ENCODE peak calls at places on chromosome 4, in four cellular contexts. A is H9, T is H1, F is mesendoderm. C is an unnamed sample.

GRCh38 chr4:138013625-138014024 is 228.5 kb downstream of the SLC7A11 start:
- DNase-seq in A (no peak), T (no peak), F (no peak), C (no peak)

GRCh38 chr4:174173360-174173759 is 110.1 kb downstream of the FBXO8 start:
- DNase-seq in A (no peak), T (no peak), F (no peak), C (no peak)

GRCh38 chr4:150960818-150961217 is 54.3 kb downstream of the LRBA start:
- DNase-seq in A (peak), T (peak), F (peak), C (no peak)

GRCh38 chr4:20684852-20685763 is 15.2 kb upstream of the PACRGL start:
- DNase-seq in A (no peak), T (no peak), F (no peak), C (peak)

GRCh38 chr4:6390357-6390756 is 82.1 kb downstream of the PPP2R2C start:
- DNase-seq in A (no peak), T (no peak), F (no peak), C (no peak)

GRCh38 chr4:143300860-143301259 is 35.8 kb upstream of the GAB1 start:
- DNase-seq in A (no peak), T (no peak), F (no peak), C (no peak)

GRCh38 chr4:177596035-177596434 is 153.8 kb upstream of the AGA start:
- DNase-seq in A (peak), T (no peak), F (peak), C (peak)

GRCh38 chr4:99893991-99894981 is at the start of gene LAMTOR3:
- DNase-seq in A (peak), T (peak), F (peak), C (peak)

GRCh38 chr4:152609460-152609859 is 70.3 kb downstream of the TMEM154 start:
- DNase-seq in A (no peak), T (no peak), F (peak), C (no peak)

GRCh38 chr4:150501019-150501727 is 80.8 kb upstream of the MAB21L2 start:
- DNase-seq in A (no peak), T (no peak), F (no peak), C (peak)

DNA sequence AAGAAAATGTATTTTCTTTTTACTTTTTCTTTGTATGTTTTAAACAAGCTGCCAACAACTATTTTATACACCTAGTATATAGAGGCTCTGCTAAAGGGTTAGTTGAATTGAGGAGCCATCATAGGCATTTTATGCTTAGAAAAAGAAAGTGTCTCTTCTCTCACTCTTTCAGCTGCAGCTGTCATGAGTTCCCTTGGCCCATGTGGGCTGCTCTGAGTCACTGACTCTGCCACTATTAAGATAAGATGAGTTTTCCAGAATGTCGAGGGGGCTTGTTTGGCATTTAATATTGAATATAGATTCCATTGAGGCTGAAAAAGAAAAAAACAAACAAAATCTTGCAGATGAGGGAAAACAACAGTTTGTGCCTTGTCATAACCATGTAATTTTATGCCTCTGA is 126.0 kb upstream of the PAQR3 start:
- DNase-seq in A (no peak), T (no peak), F (no peak), C (no peak)
- H2BK5ac ChIP-seq in A (no peak), T (no peak), F (no peak), C (no peak)

GRCh38 chr4:183429489-183429888 is 14.9 kb upstream of the CDKN2AIP start:
- DNase-seq in A (peak), T (no peak), F (no peak), C (no peak)
- H3K56ac ChIP-seq in A (no peak), T (no peak), F (no peak), C (no peak)

DNA sequence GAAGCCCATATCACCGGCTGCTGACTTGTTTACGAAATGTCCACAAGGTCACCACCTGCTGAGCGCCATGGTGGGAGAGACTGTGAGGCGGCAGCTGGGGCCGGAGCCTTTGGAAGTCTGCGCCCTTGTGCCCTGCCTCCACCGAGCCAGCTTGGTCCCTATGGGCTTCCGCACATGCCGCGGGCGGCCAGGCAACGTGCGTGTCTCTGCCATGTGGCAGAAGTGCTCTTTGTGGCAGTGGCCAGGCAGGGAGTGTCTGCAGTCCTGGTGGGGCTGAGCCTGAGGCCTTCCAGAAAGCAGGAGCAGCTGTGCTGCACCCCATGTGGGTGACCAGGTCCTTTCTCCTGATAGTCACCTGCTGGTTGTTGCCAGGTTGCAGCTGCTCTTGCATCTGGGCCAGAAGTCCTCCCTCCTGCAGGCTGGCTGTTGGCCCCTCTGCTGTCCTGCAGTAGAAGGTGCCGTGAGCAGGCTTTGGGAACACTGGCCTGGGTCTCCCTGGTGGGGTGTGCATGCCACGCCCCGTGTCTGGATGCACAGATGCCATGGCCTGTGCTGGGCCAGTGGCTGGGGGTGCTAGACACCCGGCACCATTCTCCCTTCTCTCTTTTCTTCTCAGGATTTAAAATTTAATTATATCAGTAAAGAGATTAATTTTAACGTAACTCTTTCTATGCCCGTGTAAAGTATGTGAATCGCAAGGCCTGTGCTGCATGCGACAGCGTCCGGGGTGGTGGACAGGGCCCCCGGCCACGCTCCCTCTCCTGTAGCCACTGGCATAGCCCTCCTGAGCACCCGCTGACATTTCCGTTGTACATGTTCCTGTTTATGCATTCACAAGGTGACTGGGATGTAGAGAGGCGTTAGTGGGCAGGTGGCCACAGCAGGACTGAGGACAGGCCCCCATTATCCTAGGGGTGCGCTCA is 8.7 kb upstream of the MSANTD1 start:
- DNase-seq in A (no peak), T (no peak), F (no peak), C (no peak)
- H2BK5ac ChIP-seq in A (no peak), T (no peak), F (no peak), C (no peak)

DNA sequence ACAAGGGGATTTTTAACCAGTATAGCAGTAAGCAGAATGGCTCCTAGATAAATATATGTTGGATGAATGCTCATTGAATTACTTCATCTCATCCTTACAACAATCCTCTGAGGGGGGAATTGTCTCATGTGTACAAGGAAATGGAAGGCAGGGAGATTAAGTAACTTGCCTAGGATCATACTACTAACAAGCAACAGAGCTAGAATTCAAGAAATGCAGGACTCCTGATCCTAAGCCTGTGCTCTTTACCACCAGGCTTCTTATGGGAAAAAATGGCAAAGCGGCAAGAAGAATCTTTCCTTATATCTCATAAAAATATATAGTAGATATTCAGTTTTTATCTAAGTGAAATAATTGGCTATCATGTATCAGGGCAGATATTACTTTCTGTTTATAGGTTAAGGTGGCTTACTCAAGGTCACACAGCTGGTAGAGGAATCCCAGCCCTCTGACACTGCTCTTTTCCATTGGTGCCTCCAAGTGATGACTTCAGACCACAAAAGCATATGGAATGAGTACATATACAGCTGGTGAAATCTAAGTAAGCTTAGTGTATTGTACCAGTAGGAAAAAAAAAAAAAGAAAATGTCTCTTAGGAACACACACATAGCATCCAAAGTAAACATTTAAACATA is 2.1 kb downstream of the ABHD18 start:
- DNase-seq in A (no peak), T (no peak), F (no peak), C (peak)
- H3K56ac ChIP-seq in A (no peak), T (no peak), F (no peak), C (no peak)

DNA sequence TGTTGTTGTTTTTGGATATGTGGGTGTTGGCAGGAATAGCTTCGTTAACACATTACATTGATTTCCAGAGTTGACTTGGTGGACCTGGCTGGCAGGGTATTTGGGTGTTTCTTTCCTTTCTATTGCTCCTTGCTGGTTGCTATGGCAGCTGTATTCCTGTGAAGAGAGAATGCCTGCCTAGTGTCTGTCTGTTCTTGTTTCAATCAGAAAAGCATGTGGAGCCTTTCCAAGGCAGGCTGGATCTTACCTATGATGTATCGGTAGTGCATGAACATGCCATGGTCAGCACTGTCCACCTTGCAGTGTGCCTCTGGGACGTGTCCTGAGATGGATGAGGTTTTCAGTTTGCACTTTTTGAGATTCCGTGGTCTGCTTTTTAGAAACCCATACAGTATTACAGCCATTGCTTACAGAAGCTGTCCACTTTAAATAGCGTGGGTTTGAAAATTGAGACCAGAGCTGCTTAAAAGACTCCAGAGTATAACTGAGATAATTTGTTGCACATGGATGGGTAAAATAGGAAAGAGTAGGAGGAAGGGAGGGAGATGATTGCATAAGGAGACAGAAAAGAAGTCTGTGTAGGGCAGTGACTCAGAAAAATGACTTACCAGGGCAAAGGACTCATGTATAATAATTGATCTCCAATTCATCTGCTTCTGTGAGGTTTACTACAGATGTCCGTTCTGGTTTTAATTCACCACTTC is 20.0 kb upstream of the AADAT start:
- DNase-seq in A (no peak), T (no peak), F (peak), C (no peak)
- H2BK5ac ChIP-seq in A (no peak), T (no peak), F (peak), C (no peak)

GRCh38 chr4:71275570-71275969 is 63.2 kb upstream of the SLC4A4 start:
- DNase-seq in A (no peak), T (no peak), F (no peak), C (no peak)
- H3K56ac ChIP-seq in A (no peak), T (no peak), F (no peak), C (no peak)

GRCh38 chr4:77174426-77174825 is 17.4 kb downstream of the CCNG2 start:
- DNase-seq in A (peak), T (no peak), F (peak), C (peak)
- H2BK5ac ChIP-seq in A (no peak), T (no peak), F (no peak), C (no peak)

GRCh38 chr4:148225639-148226038 is 216.6 kb downstream of the NR3C2 start:
- DNase-seq in A (no peak), T (no peak), F (no peak), C (peak)
- H3K56ac ChIP-seq in A (no peak), T (no peak), F (no peak), C (no peak)

DNA sequence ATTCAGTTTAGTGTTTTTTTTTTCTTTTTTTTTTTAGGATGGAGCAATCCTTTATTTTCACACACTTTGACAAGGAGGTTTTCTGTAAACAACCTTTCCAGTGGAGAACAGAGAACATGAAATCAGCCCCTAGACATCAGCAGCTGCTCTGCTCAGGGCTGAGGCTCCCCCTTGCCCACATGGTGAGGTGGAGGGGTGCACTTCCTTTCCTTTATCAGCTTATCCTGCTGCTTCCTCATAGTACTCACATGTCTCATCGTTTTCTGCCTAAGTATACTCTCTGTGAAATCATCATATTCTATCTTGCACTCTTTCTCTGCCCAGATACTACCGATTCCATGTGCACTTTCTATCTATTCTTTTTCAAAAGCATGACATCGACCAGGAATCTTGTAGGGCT is 47.6 kb upstream of the PRSS12 start:
- DNase-seq in A (no peak), T (no peak), F (no peak), C (peak)
- H2BK5ac ChIP-seq in A (no peak), T (no peak), F (no peak), C (peak)

DNA sequence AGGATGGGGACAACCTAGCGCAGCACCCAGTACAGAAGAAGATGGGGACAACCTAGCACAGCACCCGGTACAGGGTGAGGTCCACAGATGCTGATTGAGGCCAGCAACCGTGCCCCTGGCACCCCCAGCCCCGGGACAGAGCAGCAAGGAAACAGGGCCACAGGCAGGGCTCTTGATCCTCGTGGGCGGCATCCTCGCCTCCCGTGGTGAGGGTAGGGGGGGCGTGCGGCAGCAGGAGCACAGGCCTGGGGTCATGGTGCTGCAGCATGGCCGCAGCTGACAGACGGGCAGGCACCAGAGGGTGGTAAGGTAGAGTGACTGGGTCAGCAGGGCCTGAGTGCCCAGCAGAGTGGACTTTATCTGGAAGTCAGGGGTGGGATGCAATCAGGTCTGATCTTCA is 89.5 kb downstream of the HMX1 start:
- DNase-seq in A (no peak), T (no peak), F (no peak), C (no peak)
- H3K56ac ChIP-seq in A (no peak), T (no peak), F (no peak), C (no peak)